ENCODE peak calls at places on chromosomes 6 and 20, in six cellular contexts. Y, E, V, J, R and L are unnamed samples.
A peak's percentile ranks its signal among the peaks of the same experiment; 100 is the strongest.

GRCh38 chr6:140319209-140319608 is 944.8 kb upstream of the CITED2 start:
- DNase-seq in Y (no peak), E (no peak), V (no peak), J (no peak), R (no peak), L (no peak)

GRCh38 chr6:11279213-11279780 is 46.8 kb upstream of the NEDD9 start:
- DNase-seq in Y (no peak), E (no peak), V (no peak), J (no peak), R (no peak), L (no peak)

GRCh38 chr6:20447157-20447556 is 45.5 kb downstream of the E2F3 start:
- DNase-seq in Y (no peak), E (no peak), V (no peak), J (no peak), R (no peak), L (no peak)

GRCh38 chr6:14458669-14459266 is 341.2 kb downstream of the CD83 start:
- DNase-seq in Y (no peak), E (peak; percentile 39), V (no peak), J (no peak), R (no peak), L (no peak)

GRCh38 chr6:108200631-108201030 is 34.8 kb downstream of the NR2E1 start:
- DNase-seq in Y (no peak), E (no peak), V (no peak), J (no peak), R (no peak), L (peak; percentile 66)

GRCh38 chr6:36128793-36129192 is 1.5 kb upstream of the MAPK13 start:
- DNase-seq in Y (no peak), E (no peak), V (no peak), J (no peak), R (no peak), L (no peak)

GRCh38 chr6:5746392-5747140 is 260.2 kb downstream of the NRN1 start:
- DNase-seq in Y (peak; percentile 48), E (no peak), V (peak; percentile 25), J (no peak), R (no peak), L (no peak)

GRCh38 chr20:46708172-46708860 is 1.1 kb upstream of the SLC2A10 start:
- DNase-seq in Y (no peak), E (peak; percentile 65), V (peak; percentile 90), J (no peak), R (no peak), L (peak; percentile 44)

GRCh38 chr20:53859684-53860083 is 210.7 kb downstream of the BCAS1 start:
- DNase-seq in Y (peak; percentile 81), E (no peak), V (no peak), J (peak; percentile 30), R (no peak), L (no peak)

GRCh38 chr20:16293590-16293989 is 279.7 kb downstream of the KIF16B start:
- DNase-seq in Y (no peak), E (no peak), V (no peak), J (no peak), R (no peak), L (no peak)

GRCh38 chr6:5295612-5296011 is 34.3 kb downstream of the FARS2 start:
- DNase-seq in Y (no peak), E (no peak), V (no peak), J (no peak), R (no peak), L (no peak)

GRCh38 chr6:44072959-44073611 is 54.2 kb downstream of the MRPL14 start:
- DNase-seq in Y (peak; percentile 89), E (peak; percentile 78), V (peak; percentile 90), J (peak; percentile 71), R (peak; percentile 94), L (peak; percentile 89)

GRCh38 chr6:12473494-12473893 is 183.3 kb downstream of the EDN1 start:
- DNase-seq in Y (no peak), E (no peak), V (no peak), J (no peak), R (no peak), L (no peak)

GRCh38 chr6:49300443-49300842 is 162.6 kb downstream of the MMUT start:
- DNase-seq in Y (no peak), E (no peak), V (no peak), J (no peak), R (no peak), L (no peak)

GRCh38 chr6:47160702-47161101 is 118.6 kb upstream of the ADGRF1 start:
- DNase-seq in Y (no peak), E (no peak), V (no peak), J (no peak), R (no peak), L (no peak)

GRCh38 chr20:32353848-32354496 is 4.2 kb upstream of the ASXL1 start:
- DNase-seq in Y (no peak), E (no peak), V (no peak), J (no peak), R (no peak), L (no peak)

GRCh38 chr6:1949533-1949932 is 295.9 kb downstream of the GMDS start:
- DNase-seq in Y (no peak), E (no peak), V (no peak), J (no peak), R (no peak), L (no peak)

GRCh38 chr20:58627212-58628072 is 23.6 kb upstream of the STX16 start:
- DNase-seq in Y (no peak), E (no peak), V (no peak), J (no peak), R (peak; percentile 15), L (no peak)

GRCh38 chr20:58629213-58629575 is 21.9 kb upstream of the STX16 start:
- DNase-seq in Y (no peak), E (no peak), V (no peak), J (no peak), R (no peak), L (no peak)

GRCh38 chr20:58626076-58626475 is 25.0 kb upstream of the STX16 start:
- DNase-seq in Y (no peak), E (no peak), V (no peak), J (no peak), R (peak; percentile 15), L (no peak)

GRCh38 chr20:58630063-58630462 is 21.0 kb upstream of the STX16 start:
- DNase-seq in Y (no peak), E (no peak), V (no peak), J (no peak), R (no peak), L (no peak)

DNA sequence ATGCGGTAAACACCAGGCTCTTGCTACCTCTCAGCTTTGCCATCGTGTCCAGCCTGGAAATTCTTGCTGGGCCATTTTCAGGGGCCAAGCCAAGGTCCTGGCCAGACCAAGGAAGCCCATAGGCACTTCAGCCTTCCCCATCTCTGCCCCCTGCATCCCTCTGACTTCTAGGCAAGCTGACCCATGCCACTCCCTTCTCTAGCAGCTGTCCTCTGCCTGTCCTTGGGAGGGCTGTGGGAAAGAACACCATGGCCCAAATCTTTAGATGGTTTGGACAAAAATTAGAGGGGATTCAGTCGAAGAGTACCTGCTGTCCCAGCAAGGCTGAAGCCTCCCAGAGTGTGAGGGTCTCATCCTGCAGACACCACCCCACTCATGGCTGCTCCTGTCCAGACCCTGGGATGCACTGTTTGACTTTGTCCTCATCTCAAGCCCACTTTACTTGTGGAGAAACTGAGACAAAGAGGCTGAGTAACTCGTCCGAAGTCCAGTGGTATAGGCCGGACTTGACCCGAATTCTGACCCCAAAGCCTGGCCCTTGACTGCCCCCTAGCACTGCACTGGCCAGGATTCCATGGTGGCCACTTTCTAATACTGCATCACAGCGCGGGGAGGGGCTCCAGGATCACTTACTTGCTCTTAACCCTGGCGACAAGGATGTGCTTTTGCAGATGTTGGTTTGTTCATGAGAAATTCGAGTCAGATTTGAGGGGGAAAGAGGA is 22.4 kb upstream of the STX16 start:
- DNase-seq in Y (no peak), E (no peak), V (no peak), J (no peak), R (peak; percentile 18), L (no peak)
- TF ChIP-seq CTCF in Y (no peak), E (no peak), V (no peak), J (no peak), R (no peak), L (no peak)

GRCh38 chr20:51380401-51381385 is 161.8 kb downstream of the NFATC2 start:
- DNase-seq in Y (no peak), E (no peak), V (no peak), J (no peak), R (no peak), L (no peak)

GRCh38 chr20:51382111-51382985 is 160.2 kb downstream of the NFATC2 start:
- DNase-seq in Y (no peak), E (no peak), V (no peak), J (no peak), R (no peak), L (no peak)

GRCh38 chr20:51382986-51383821 is 159.3 kb downstream of the NFATC2 start:
- DNase-seq in Y (no peak), E (peak; percentile 71), V (peak; percentile 62), J (no peak), R (no peak), L (peak; percentile 36)

GRCh38 chr20:51379601-51380341 is 162.7 kb downstream of the NFATC2 start:
- DNase-seq in Y (no peak), E (no peak), V (no peak), J (no peak), R (no peak), L (no peak)

GRCh38 chr20:51381557-51381956 is 161.0 kb downstream of the NFATC2 start:
- DNase-seq in Y (no peak), E (no peak), V (no peak), J (no peak), R (no peak), L (no peak)
- TF ChIP-seq CTCF in Y (no peak), E (no peak), V (no peak), J (no peak), R (no peak), L (no peak)

DNA sequence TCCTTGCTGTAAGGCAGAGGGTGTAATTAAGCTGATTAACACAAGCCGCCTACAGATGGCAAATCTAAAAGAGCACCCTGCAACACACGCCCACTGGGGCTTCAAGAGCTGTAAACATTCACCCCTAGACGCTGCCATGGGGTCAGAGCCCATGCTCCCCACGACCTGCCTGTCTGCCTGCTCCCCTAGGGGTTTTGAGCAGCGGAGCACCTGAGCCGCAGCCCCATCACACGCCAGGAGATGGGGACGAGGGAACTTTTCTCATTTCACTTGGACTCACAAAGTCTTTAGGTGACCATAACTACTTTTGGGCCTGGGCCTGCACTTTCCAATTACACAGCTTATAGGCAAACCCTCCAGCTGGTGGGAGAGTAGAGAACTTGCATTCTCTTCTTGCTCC is 99.0 kb upstream of the SOX4 start:
- DNase-seq in Y (no peak), E (no peak), V (no peak), J (no peak), R (no peak), L (no peak)
- TF ChIP-seq CTCF in Y (no peak), E (no peak), V (no peak), J (no peak), R (no peak), L (no peak)

DNA sequence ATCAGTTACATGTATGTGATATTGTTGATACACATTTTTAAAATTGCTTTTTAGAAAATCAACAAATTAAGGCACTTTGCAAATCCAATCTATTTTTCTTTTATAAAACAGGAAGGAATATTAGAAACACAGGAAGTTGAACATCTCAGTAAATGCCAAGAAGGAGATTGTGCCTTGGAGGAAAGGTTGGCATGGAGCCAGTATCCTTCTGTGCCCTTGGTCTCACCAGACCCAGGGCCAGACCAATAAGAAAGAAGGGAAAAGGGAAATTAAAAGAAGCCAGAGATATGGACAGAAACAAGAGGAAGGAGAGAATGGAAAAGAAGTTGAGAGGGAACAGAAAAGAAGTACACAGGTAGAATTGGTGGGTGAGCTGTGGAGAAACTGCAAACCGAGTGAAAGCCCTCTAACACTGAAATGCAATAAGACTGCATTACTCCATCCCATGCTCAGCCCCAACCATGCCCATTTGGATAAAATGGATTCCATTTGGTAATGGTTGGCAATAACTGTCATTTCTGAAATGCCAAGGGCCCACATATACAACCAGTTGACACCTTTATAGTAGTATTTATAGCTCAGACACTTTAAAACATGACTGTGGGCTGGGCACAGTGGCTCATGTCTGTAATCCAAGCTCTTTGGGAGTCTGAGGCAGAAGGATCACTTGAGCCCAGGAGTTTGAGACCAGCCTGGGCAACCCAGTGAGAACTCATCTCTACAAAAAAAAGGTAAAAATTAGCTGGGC is 133.8 kb downstream of the GMPR start:
- DNase-seq in Y (no peak), E (no peak), V (no peak), J (no peak), R (no peak), L (no peak)
- TF ChIP-seq CTCF in Y (no peak), E (no peak), V (no peak), J (no peak), R (no peak), L (no peak)